ENCODE peak calls at places on chromosome 18, in six cellular contexts. G, E, F, X, C and A are unnamed samples.

GRCh38 chr18:4144201-4144600 is 310.9 kb downstream of the DLGAP1 start:
- DNase-seq in G (no peak), E (no peak), F (no peak), X (no peak), C (no peak), A (no peak)

GRCh38 chr18:39799010-39799409 is 2156.0 kb upstream of the PIK3C3 start:
- DNase-seq in G (no peak), E (no peak), F (no peak), X (no peak), C (no peak), A (no peak)

GRCh38 chr18:34223164-34223892 is 1.4 kb downstream of the NOL4 start:
- DNase-seq in G (no peak), E (no peak), F (peak; percentile 0), X (no peak), C (peak; percentile 33), A (peak; percentile 69)

GRCh38 chr18:12518326-12518725 is 110.6 kb downstream of the PRELID3A start:
- DNase-seq in G (no peak), E (no peak), F (peak; percentile 59), X (no peak), C (no peak), A (peak; percentile 46)

GRCh38 chr18:13545955-13546354 is 180.4 kb downstream of the FAM210A start:
- DNase-seq in G (no peak), E (no peak), F (no peak), X (no peak), C (no peak), A (no peak)

GRCh38 chr18:22800551-22800951 is 132.6 kb upstream of the RBBP8 start:
- DNase-seq in G (no peak), E (no peak), F (peak; percentile 61), X (no peak), C (no peak), A (no peak)

GRCh38 chr18:5879479-5879882 is 15.8 kb downstream of the TMEM200C start:
- DNase-seq in G (no peak), E (no peak), F (peak; percentile 64), X (no peak), C (no peak), A (no peak)

GRCh38 chr18:36015629-36016028 is 43.1 kb downstream of the RMP24 start:
- DNase-seq in G (no peak), E (no peak), F (no peak), X (no peak), C (no peak), A (no peak)

GRCh38 chr18:79533591-79533990 is 137.9 kb downstream of the NFATC1 start:
- DNase-seq in G (no peak), E (no peak), F (no peak), X (peak; percentile 11), C (no peak), A (no peak)

GRCh38 chr18:62372156-62372555 is 47.0 kb downstream of the TNFRSF11A start:
- DNase-seq in G (no peak), E (no peak), F (no peak), X (no peak), C (no peak), A (peak; percentile 34)

GRCh38 chr18:48328473-48329205 is 80.5 kb downstream of the ZBTB7C start:
- DNase-seq in G (no peak), E (no peak), F (peak; percentile 70), X (no peak), C (no peak), A (no peak)

GRCh38 chr18:75859533-75859932 is 432.0 kb upstream of the SMIM21 start:
- DNase-seq in G (no peak), E (no peak), F (no peak), X (no peak), C (no peak), A (no peak)

GRCh38 chr18:41690332-41691110 is 264.5 kb upstream of the PIK3C3 start:
- DNase-seq in G (no peak), E (no peak), F (no peak), X (no peak), C (peak; percentile 48), A (no peak)

GRCh38 chr18:9869713-9870430 is 15.9 kb upstream of the TXNDC2 start:
- DNase-seq in G (no peak), E (no peak), F (peak; percentile 95), X (no peak), C (no peak), A (no peak)

GRCh38 chr18:55265130-55265675 is 305.9 kb upstream of the CCDC68 start:
- DNase-seq in G (no peak), E (no peak), F (no peak), X (no peak), C (no peak), A (no peak)

GRCh38 chr18:21316296-21316695 is 74.3 kb downstream of the GREB1L start:
- DNase-seq in G (no peak), E (no peak), F (no peak), X (no peak), C (no peak), A (no peak)

GRCh38 chr18:77701977-77702376 is 452.3 kb downstream of the GALR1 start:
- DNase-seq in G (no peak), E (no peak), F (no peak), X (no peak), C (no peak), A (no peak)

GRCh38 chr18:58005036-58005435 is 39.0 kb upstream of the NEDD4L start:
- DNase-seq in G (no peak), E (no peak), F (peak; percentile 29), X (no peak), C (no peak), A (no peak)

GRCh38 chr18:59593291-59593717 is 103.9 kb downstream of the CCBE1 start:
- DNase-seq in G (no peak), E (no peak), F (peak; percentile 95), X (no peak), C (no peak), A (no peak)

GRCh38 chr18:10035306-10035991 is 121.6 kb downstream of the VAPA start:
- DNase-seq in G (no peak), E (no peak), F (no peak), X (no peak), C (no peak), A (no peak)

GRCh38 chr18:42275138-42275535 is 320.1 kb downstream of the PIK3C3 start:
- DNase-seq in G (no peak), E (no peak), F (no peak), X (no peak), C (no peak), A (no peak)

GRCh38 chr18:58605027-58606020 is 23.6 kb downstream of the ALPK2 start:
- DNase-seq in G (no peak), E (no peak), F (peak; percentile 78), X (no peak), C (no peak), A (no peak)

GRCh38 chr18:58788470-58788869 is 76.2 kb upstream of the ZNF532 start:
- DNase-seq in G (no peak), E (no peak), F (no peak), X (no peak), C (no peak), A (no peak)

GRCh38 chr18:74252032-74252380 is 39.8 kb downstream of the CYB5A start:
- DNase-seq in G (no peak), E (no peak), F (no peak), X (no peak), C (no peak), A (no peak)

GRCh38 chr18:40210696-40211095 is 1744.3 kb upstream of the PIK3C3 start:
- DNase-seq in G (no peak), E (no peak), F (no peak), X (no peak), C (no peak), A (no peak)

GRCh38 chr18:25510096-25510495 is 158.1 kb upstream of the ZNF521 start:
- DNase-seq in G (no peak), E (no peak), F (no peak), X (no peak), C (no peak), A (no peak)

GRCh38 chr18:49751427-49752094 is 61.8 kb downstream of the ACAA2 start:
- DNase-seq in G (no peak), E (no peak), F (no peak), X (no peak), C (no peak), A (no peak)

GRCh38 chr18:57687970-57688369 is 66.3 kb upstream of the NARS1 start:
- DNase-seq in G (no peak), E (no peak), F (no peak), X (no peak), C (no peak), A (no peak)